ENCODE peak calls at places on chromosomes 2 and 18, in four cellular contexts. B is K562, G is HEK293T, O is HepG2. V is an unnamed sample.

GRCh38 chr2:151793123-151793522 is 35.1 kb downstream of the ARL5A start:
- DNase-seq in G (no peak), O (no peak), B (no peak), V (no peak)

GRCh38 chr2:20622731-20623130 is 28.2 kb downstream of the HS1BP3 start:
- DNase-seq in G (no peak), O (no peak), B (no peak), V (no peak)

GRCh38 chr18:28432350-28432749 is 255.4 kb upstream of the CDH2 start:
- DNase-seq in B (no peak), O (no peak), G (no peak), V (no peak)

GRCh38 chr2:138495384-138495783 is 6.2 kb upstream of the SPOPL start:
- DNase-seq in O (no peak), B (no peak), G (no peak), V (no peak)

GRCh38 chr2:5472673-5473072 is 219.5 kb upstream of the SOX11 start:
- DNase-seq in O (no peak), B (no peak), G (no peak), V (no peak)

GRCh38 chr2:65277118-65277517 is 49.5 kb downstream of the ACTR2 start:
- DNase-seq in G (no peak), B (no peak), O (no peak), V (no peak)

GRCh38 chr2:160415991-160416390 is 77.6 kb downstream of the RBMS1 start:
- DNase-seq in G (no peak), O (no peak), B (no peak), V (no peak)

GRCh38 chr2:17620280-17620679 is 79.8 kb downstream of the VSNL1 start:
- DNase-seq in G (no peak), B (no peak), O (no peak), V (no peak)

GRCh38 chr2:84686783-84687442 is 170.6 kb downstream of the DNAH6 start:
- DNase-seq in B (no peak), O (peak; percentile 35), G (no peak), V (no peak)

GRCh38 chr2:209938906-209939305 is 63.5 kb upstream of the RPE start:
- DNase-seq in O (no peak), B (no peak), G (no peak), V (no peak)

GRCh38 chr2:9105601-9106337 is 100.8 kb upstream of the ASAP2 start:
- DNase-seq in B (no peak), O (no peak), G (no peak), V (no peak)

GRCh38 chr2:138421971-138422335 is 79.6 kb upstream of the SPOPL start:
- DNase-seq in G (no peak), B (no peak), O (no peak), V (no peak)

GRCh38 chr18:46630160-46630559 is 26.9 kb downstream of the LOXHD1 start:
- DNase-seq in G (no peak), O (no peak), B (no peak), V (peak; percentile 1)

GRCh38 chr18:23209031-23209430 is 73.7 kb downstream of the CABLES1 start:
- DNase-seq in B (no peak), G (no peak), O (peak; percentile 53), V (no peak)

GRCh38 chr2:96773922-96774321 is 13.2 kb downstream of the CNNM4 start:
- DNase-seq in B (no peak), O (no peak), G (no peak), V (no peak)

GRCh38 chr2:205323929-205324328 is 358.4 kb upstream of the NRP2 start:
- DNase-seq in G (no peak), B (no peak), O (no peak), V (no peak)

DNA sequence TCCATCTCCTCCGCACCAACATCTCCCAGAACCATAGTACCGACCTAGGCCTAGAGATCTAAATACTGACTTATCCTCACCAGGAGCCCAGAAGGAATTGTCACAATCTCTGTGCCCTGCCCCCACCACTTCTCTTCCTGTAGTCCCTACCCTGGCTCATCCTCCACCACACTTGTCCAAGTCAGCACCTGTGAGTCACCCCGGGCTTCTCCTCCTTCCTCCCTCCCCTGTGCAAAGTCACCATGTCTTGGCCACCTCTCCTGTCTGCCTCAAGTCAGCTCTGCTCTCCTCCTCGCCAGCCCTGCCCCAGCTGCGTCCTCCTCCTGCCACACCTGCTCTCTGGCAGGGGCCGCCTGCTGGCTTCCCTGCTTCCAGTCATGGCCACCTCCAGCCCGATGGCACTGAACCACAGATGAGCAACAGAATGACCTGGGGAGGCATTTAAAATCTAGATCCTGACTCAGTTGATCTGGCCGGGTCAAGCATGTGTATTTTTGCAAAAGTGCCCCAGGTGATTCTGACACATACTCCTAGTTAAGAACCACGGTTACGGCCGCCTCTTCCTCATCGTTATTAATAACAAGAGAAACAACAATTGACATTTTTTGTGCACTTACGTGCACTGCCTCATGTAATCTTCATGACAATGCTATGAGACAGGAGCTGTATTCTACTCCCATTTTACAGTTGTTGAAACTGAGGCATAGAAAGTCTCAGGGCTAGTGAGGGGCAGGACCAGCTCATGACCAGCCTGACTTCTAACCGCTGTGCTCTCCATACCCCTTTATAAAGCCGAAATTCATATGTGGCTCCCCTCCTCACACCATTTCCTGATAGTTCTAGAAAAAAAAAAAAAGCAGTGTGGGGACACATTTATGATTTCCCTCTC is 36.1 kb upstream of the ASPRV1 start:
- DNase-seq in G (no peak), O (no peak), B (peak; percentile 69), V (no peak)
- TF ChIP-seq FOXK2 in G (no peak), O (no peak), B (no peak), V (no peak)

GRCh38 chr2:164474873-164475272 is 146.4 kb downstream of the GRB14 start:
- DNase-seq in B (no peak), O (no peak), G (no peak), V (no peak)

GRCh38 chr2:164478205-164478604 is 143.1 kb downstream of the GRB14 start:
- DNase-seq in O (peak; percentile 84), B (no peak), G (no peak), V (no peak)

GRCh38 chr2:164479460-164479859 is 141.8 kb downstream of the GRB14 start:
- DNase-seq in G (peak; percentile 21), B (no peak), O (peak; percentile 43), V (no peak)
- TF ChIP-seq SP1 in G (no peak), B (no peak), O (no peak), V (no peak)

GRCh38 chr18:26655010-26655613 is 106.8 kb upstream of the KCTD1 start:
- DNase-seq in G (no peak), O (no peak), B (no peak), V (no peak)
- TF ChIP-seq FOXK2 in G (no peak), O (no peak), B (no peak), V (no peak)

GRCh38 chr2:197080611-197081010 is 154.1 kb upstream of the PGAP1 start:
- DNase-seq in B (no peak), O (no peak), G (no peak), V (no peak)

GRCh38 chr2:197079832-197080555 is 153.5 kb upstream of the PGAP1 start:
- DNase-seq in G (no peak), O (no peak), B (no peak), V (no peak)

GRCh38 chr2:197079414-197079813 is 152.9 kb upstream of the PGAP1 start:
- DNase-seq in G (no peak), B (no peak), O (no peak), V (no peak)

GRCh38 chr2:197078535-197078934 is 152.0 kb upstream of the PGAP1 start:
- DNase-seq in O (no peak), G (no peak), B (no peak), V (no peak)

DNA sequence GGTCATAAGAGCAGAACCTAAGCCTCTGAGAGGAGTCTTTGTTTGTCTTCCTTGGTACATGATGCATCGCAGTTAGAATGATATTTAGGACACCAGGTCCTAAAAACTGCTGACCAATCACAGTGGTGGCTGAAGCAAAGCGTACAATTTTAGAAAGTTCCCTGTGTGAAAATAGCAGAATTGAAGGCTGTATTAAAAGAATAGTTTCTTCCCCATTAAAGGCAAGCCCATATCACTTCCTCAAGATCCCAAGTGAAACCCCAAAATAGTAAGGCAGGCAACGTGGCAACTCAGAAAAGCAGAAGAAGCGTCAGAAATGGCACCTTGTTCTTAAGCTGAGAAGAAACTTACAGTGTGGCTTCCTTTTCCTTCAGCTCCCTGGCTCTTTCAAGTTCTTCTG is 154.8 kb upstream of the PGAP1 start:
- DNase-seq in O (no peak), G (no peak), B (no peak), V (no peak)
- TF ChIP-seq SP1 in O (no peak), G (no peak), B (no peak), V (no peak)

DNA sequence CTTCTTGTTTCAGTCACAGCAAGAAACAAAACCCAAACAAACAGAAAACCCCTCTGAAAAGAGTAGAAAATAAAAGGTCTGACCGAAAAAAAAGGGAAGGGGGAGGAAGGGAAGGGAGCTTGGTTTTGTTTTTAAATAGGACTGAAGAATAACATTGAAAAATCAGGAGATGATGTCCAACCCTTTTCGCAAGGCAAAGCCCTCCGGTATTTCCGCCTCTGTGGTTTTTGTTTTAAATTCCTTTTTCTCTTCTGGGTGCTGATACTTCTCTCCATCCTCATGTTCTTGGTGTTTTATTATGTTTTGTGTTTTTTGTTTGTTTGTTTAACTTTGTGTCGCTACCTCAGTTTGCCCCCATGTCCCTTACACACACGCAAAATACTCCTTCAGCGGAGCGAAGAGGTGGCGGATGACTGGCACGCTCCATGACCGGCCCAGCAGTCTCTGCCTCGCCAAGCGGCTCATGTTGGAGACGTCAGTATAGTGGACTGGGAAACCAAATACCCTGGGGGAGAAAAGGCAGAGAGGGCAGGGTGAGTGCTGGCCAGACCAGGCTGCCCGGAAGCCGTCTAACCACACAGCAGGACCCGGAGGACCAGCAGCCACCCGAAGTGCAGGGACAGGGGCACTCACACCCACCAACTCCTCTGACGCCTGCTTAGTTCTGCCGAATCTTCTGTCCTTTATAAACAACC is 65.7 kb upstream of the POMC start:
- DNase-seq in G (no peak), B (no peak), O (no peak), V (no peak)
- TF ChIP-seq FOXK2 in G (no peak), B (no peak), O (no peak), V (no peak)

GRCh38 chr2:222315443-222316121 is 16.8 kb upstream of the PAX3 start:
- DNase-seq in O (no peak), G (no peak), B (no peak), V (no peak)
- TF ChIP-seq SP1 in O (no peak), G (no peak), B (no peak), V (no peak)

V was measured in GM12878.